ENCODE peak calls at places on chromosome 3, in four cellular contexts. N, K, V and F are unnamed samples.

GRCh38 chr3:88031543-88032148 is 27.2 kb downstream of the CGGBP1 start:
- DNase-seq in N (peak; percentile 27), K (no peak), V (no peak), F (peak; percentile 53)

GRCh38 chr3:130539005-130539404 is 22.0 kb downstream of the COL6A6 start:
- DNase-seq in N (peak; percentile 17), K (peak; percentile 50), V (no peak), F (peak; percentile 62)

GRCh38 chr3:10238330-10238995 is 9.8 kb upstream of the TATDN2 start:
- DNase-seq in N (no peak), K (no peak), V (no peak), F (peak; percentile 51)

GRCh38 chr3:182969277-182969676 is 11.1 kb downstream of the DCUN1D1 start:
- DNase-seq in N (peak; percentile 85), K (no peak), V (no peak), F (no peak)

GRCh38 chr3:13634151-13634550 is 85.2 kb downstream of the FBLN2 start:
- DNase-seq in N (no peak), K (no peak), V (no peak), F (no peak)

GRCh38 chr3:125160911-125161371 is 51.6 kb downstream of the SLC12A8 start:
- DNase-seq in N (peak; percentile 62), K (no peak), V (no peak), F (no peak)

GRCh38 chr3:12442654-12443501 is 41.4 kb upstream of the TSEN2 start:
- DNase-seq in N (peak; percentile 33), K (no peak), V (peak; percentile 79), F (no peak)

GRCh38 chr3:29430558-29430971 is 149.7 kb downstream of the RBMS3 start:
- DNase-seq in N (peak; percentile 75), K (no peak), V (no peak), F (no peak)

GRCh38 chr3:114635878-114636277 is 342.1 kb downstream of the TIGIT start:
- DNase-seq in N (no peak), K (no peak), V (no peak), F (no peak)

GRCh38 chr3:129934234-129935123 is 40.0 kb upstream of the TRH start:
- DNase-seq in N (peak; percentile 16), K (peak; percentile 29), V (no peak), F (peak; percentile 30)

GRCh38 chr3:72086051-72086711 is 301.2 kb upstream of the PROK2 start:
- DNase-seq in N (peak; percentile 6), K (no peak), V (no peak), F (no peak)

GRCh38 chr3:177236704-177237103 is 39.4 kb upstream of the TBL1XR1 start:
- DNase-seq in N (peak; percentile 52), K (no peak), V (no peak), F (no peak)

GRCh38 chr3:123278446-123278845 is 76.7 kb downstream of the SEC22A start:
- DNase-seq in N (no peak), K (no peak), V (no peak), F (no peak)

GRCh38 chr3:153051427-153052095 is 110.5 kb upstream of the RAP2B start:
- DNase-seq in N (peak; percentile 92), K (no peak), V (no peak), F (no peak)

GRCh38 chr3:65767551-65767950 is 271.2 kb downstream of the MAGI1 start:
- DNase-seq in N (no peak), K (no peak), V (no peak), F (no peak)

GRCh38 chr3:167032267-167032876 is 347.7 kb downstream of the ZBBX start:
- DNase-seq in N (peak; percentile 39), K (peak; percentile 23), V (no peak), F (peak; percentile 27)

DNA sequence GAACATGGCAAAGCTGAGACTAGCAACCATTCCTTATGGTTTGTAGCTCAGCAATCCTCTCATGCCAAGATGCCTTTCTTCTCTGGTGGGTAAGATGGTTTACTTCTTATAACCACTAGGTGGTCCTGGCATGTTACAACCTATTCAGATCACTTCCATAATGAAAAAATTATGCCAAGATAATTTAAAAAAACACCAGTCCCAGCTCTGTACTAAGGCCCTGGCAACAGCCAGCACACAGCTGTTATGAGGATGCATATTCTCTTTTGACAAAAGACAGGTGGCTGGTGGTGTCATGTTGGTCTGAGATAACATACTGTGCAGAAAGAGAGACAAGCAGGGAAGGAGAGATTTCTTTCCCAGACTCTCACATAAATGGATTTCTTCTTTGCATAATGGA is 65.7 kb upstream of the FRMD4B start:
- DNase-seq in N (no peak), K (no peak), V (no peak), F (no peak)
- TF ChIP-seq CTCF in N (no peak), K (no peak), V (no peak), F (no peak)

DNA sequence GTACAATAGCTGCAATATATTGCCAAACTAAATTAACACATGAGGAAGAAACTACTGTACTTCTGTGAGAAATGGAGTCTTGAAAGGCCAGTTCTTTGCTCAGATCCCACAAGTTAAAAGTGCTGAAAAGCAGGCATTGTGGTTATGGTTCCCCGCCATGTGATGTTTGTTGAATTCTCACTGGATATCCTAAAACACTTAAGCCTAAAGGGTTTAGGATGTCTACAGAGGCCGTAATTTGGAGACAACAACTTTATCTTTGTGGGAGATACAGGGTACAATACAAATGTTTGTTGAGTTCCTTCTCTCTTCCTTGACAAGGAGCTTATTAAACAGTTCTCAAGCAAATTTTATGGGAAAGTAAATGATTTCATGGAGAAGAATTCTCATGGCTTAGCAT is 53.2 kb downstream of the TMEM212 start:
- DNase-seq in N (no peak), K (no peak), V (no peak), F (no peak)
- TF ChIP-seq CTCF in N (no peak), K (no peak), V (no peak), F (no peak)

GRCh38 chr3:47850062-47850802 is 47.3 kb downstream of the DHX30 start:
- DNase-seq in N (peak; percentile 49), K (no peak), V (no peak), F (peak; percentile 37)
- TF ChIP-seq CTCF in N (peak; percentile 51), K (peak; percentile 17), V (peak; percentile 9), F (peak; percentile 18)

GRCh38 chr3:106124818-106125217 is 256.0 kb upstream of the CBLB start:
- DNase-seq in N (no peak), K (no peak), V (no peak), F (no peak)
- TF ChIP-seq CTCF in N (no peak), K (no peak), V (no peak), F (no peak)

DNA sequence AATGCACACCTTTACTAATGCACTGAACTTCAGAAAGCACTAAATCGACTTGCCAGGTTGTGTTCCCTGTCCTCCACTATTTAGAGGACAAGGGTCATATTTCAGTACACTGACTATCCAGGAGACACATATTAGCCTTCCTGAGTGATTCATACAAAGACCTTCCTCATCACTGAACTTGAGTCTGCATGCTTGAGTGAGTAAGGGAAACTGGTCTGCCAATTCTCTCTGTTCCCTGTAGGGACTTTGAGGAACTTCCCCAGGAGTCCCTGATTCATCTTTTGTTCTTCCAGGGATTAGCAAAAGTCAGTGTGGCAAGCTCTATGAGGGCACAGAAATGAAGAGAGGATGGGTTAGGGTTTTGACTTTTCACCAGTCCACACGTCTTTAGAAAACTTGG is 565.9 kb downstream of the PDCD6IP start:
- DNase-seq in N (no peak), K (no peak), V (no peak), F (no peak)
- TF ChIP-seq CTCF in N (no peak), K (no peak), V (no peak), F (no peak)

DNA sequence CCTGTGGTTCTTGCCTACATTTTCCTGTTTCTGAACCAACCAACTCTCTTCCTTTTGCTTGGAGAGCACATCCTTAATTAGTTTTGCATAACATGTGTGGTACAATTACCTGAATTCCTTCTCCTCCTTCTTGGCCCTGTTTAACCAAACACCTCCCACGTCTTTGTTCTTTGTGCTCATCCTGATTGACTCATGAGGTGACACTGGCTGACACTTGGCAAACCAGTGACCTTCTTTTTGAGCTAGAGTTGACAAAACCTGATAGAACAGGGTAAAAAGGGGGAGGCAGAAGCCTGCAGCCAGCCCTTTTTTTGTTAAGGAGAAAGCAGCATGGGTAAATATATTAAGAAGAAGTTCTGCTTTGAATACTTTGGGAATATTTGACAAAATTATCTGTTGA is 99.2 kb upstream of the SAMMSON start:
- DNase-seq in N (no peak), K (no peak), V (no peak), F (no peak)
- TF ChIP-seq CTCF in N (no peak), K (no peak), V (no peak), F (no peak)